ENCODE peak calls at places on chromosomes 7 and 10, in four cellular contexts. One of them, this sample, is unnamed.
A peak's percentile ranks its signal among the peaks of the same experiment; 100 is the strongest.

GRCh38 chr7:130893441-130893894 is 159.5 kb upstream of the KLF14 start:
- DNase-seq in IMR-90: peak; percentile 83
- DNase-seq in K562: no peak
- DNase-seq in GM12878: no peak
- DNase-seq in this sample: no peak

GRCh38 chr10:4102802-4103344 is 317.9 kb upstream of the KLF6 start:
- DNase-seq in IMR-90: no peak
- DNase-seq in K562: no peak
- DNase-seq in GM12878: no peak
- DNase-seq in this sample: peak; percentile 44

GRCh38 chr10:48937796-48938195 is 1.8 kb downstream of the LRRC18 start:
- DNase-seq in IMR-90: no peak
- DNase-seq in K562: no peak
- DNase-seq in GM12878: no peak
- DNase-seq in this sample: no peak

GRCh38 chr7:121313793-121314676 is 14.8 kb upstream of the WNT16 start:
- DNase-seq in IMR-90: no peak
- DNase-seq in K562: no peak
- DNase-seq in GM12878: peak; percentile 50
- DNase-seq in this sample: no peak

GRCh38 chr7:69787736-69788431 is 189.6 kb downstream of the AUTS2 start:
- DNase-seq in IMR-90: no peak
- DNase-seq in K562: no peak
- DNase-seq in GM12878: no peak
- DNase-seq in this sample: no peak

GRCh38 chr7:129210256-129210988 is 14.4 kb upstream of the AHCYL2 start:
- DNase-seq in IMR-90: peak; percentile 44
- DNase-seq in K562: peak; percentile 84
- DNase-seq in GM12878: no peak
- DNase-seq in this sample: peak; percentile 65

GRCh38 chr10:31129261-31129660 is 97.6 kb upstream of the ZNF438 start:
- DNase-seq in IMR-90: peak; percentile 96
- DNase-seq in K562: peak; percentile 24
- DNase-seq in GM12878: no peak
- DNase-seq in this sample: peak; percentile 33

GRCh38 chr10:79219276-79219957 is 127.9 kb upstream of the PPIF start:
- DNase-seq in IMR-90: peak; percentile 52
- DNase-seq in K562: no peak
- DNase-seq in GM12878: no peak
- DNase-seq in this sample: no peak

GRCh38 chr10:50586740-50587088 is 37.0 kb downstream of the SGMS1 start:
- DNase-seq in IMR-90: no peak
- DNase-seq in K562: no peak
- DNase-seq in GM12878: no peak
- DNase-seq in this sample: no peak

GRCh38 chr7:21944616-21945373 is 904 bp downstream of the CDCA7L start:
- DNase-seq in IMR-90: peak; percentile 5
- DNase-seq in K562: no peak
- DNase-seq in GM12878: no peak
- DNase-seq in this sample: peak; percentile 72

GRCh38 chr7:151876112-151876898 is 610 bp downstream of the PRKAG2 start:
- DNase-seq in IMR-90: no peak
- DNase-seq in K562: no peak
- DNase-seq in GM12878: no peak
- DNase-seq in this sample: peak; percentile 37

GRCh38 chr7:80151274-80151665 is 16.6 kb downstream of the GNAI1 start:
- DNase-seq in IMR-90: peak; percentile 57
- DNase-seq in K562: no peak
- DNase-seq in GM12878: no peak
- DNase-seq in this sample: no peak

GRCh38 chr7:22256702-22257101 is 100.3 kb downstream of the RAPGEF5 start:
- DNase-seq in IMR-90: no peak
- DNase-seq in K562: no peak
- DNase-seq in GM12878: no peak
- DNase-seq in this sample: no peak

GRCh38 chr10:11446133-11446532 is 165.3 kb downstream of the USP6NL start:
- DNase-seq in IMR-90: no peak
- DNase-seq in K562: no peak
- DNase-seq in GM12878: no peak
- DNase-seq in this sample: no peak

GRCh38 chr10:101895781-101896180 is 52.2 kb upstream of the KCNIP2 start:
- DNase-seq in IMR-90: no peak
- DNase-seq in K562: no peak
- DNase-seq in GM12878: no peak
- DNase-seq in this sample: no peak
- H3K27ac ChIP-seq in IMR-90: no peak overlapping the region
- H3K27ac ChIP-seq in K562: no peak overlapping the region
- H3K27ac ChIP-seq in GM12878: no peak overlapping the region
- H3K27ac ChIP-seq in this sample: no peak overlapping the region

GRCh38 chr7:2515424-2516193 is 4.0 kb upstream of the LFNG start:
- DNase-seq in IMR-90: no peak
- DNase-seq in K562: no peak
- DNase-seq in GM12878: no peak
- DNase-seq in this sample: no peak
- TF ChIP-seq FOS in IMR-90: no peak
- TF ChIP-seq FOS in K562: no peak
- TF ChIP-seq FOS in GM12878: no peak
- TF ChIP-seq FOS in this sample: no peak

GRCh38 chr10:60800918-60801317 is 22.6 kb downstream of the CDK1 start:
- DNase-seq in IMR-90: no peak
- DNase-seq in K562: no peak
- DNase-seq in GM12878: no peak
- DNase-seq in this sample: no peak
- H3K27ac ChIP-seq in IMR-90: no peak overlapping the region
- H3K27ac ChIP-seq in K562: no peak overlapping the region
- H3K27ac ChIP-seq in GM12878: no peak overlapping the region
- H3K27ac ChIP-seq in this sample: no peak overlapping the region

DNA sequence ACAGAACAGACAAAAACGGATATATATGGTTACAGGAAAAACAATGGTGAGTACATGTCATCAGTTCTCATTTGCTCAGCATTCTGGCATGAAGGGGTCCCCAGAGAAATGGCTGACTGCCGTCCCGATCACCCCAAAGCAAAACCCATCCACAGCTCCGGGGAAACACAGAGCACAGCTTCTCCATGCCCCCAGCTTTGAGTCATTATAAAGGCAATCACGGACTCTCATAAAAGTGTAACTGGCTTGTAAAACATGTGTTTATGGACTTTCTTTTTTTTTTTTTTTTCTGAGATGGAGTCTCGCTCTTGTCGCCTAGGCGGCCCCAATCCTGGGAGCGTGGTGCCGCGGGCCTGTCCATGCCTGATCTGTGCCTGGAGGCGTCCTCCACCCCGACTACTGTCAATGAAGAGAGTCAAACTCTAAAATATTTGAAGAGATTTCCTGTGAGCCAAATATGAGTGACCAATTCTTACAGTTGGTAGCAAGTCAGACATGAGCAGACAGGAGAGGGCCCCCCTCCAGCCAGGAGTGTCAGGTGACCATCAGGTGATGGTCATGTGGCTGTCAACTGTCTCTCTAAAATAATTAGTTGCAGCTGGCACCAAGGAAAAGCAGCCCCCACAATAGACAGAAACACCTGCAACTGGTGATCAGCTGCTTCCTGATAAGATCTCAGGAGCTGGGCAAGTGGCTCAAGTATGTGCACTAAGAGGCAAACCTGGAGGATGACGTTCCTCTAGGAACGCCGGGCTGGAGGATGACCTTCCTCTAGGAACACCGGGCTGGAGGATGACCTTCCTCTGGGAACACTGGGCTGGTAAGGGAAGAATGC is 21.7 kb upstream of the NOM1 start:
- DNase-seq in IMR-90: no peak
- DNase-seq in K562: no peak
- DNase-seq in GM12878: no peak
- DNase-seq in this sample: peak; percentile 94
- TF ChIP-seq FOS in IMR-90: no peak
- TF ChIP-seq FOS in K562: no peak
- TF ChIP-seq FOS in GM12878: no peak
- TF ChIP-seq FOS in this sample: no peak

GRCh38 chr10:122190553-122190952 is 80.5 kb upstream of the BTBD16 start:
- DNase-seq in IMR-90: no peak
- DNase-seq in K562: no peak
- DNase-seq in GM12878: no peak
- DNase-seq in this sample: no peak

GRCh38 chr10:122192142-122192541 is 79.0 kb upstream of the BTBD16 start:
- DNase-seq in IMR-90: no peak
- DNase-seq in K562: no peak
- DNase-seq in GM12878: no peak
- DNase-seq in this sample: no peak

GRCh38 chr10:122188706-122189105 is 82.4 kb upstream of the BTBD16 start:
- DNase-seq in IMR-90: no peak
- DNase-seq in K562: no peak
- DNase-seq in GM12878: no peak
- DNase-seq in this sample: no peak

GRCh38 chr10:122189185-122189584 is 81.9 kb upstream of the BTBD16 start:
- DNase-seq in IMR-90: no peak
- DNase-seq in K562: no peak
- DNase-seq in GM12878: no peak
- DNase-seq in this sample: no peak

GRCh38 chr10:122190151-122190550 is 80.9 kb upstream of the BTBD16 start:
- DNase-seq in IMR-90: no peak
- DNase-seq in K562: no peak
- DNase-seq in GM12878: no peak
- DNase-seq in this sample: no peak
- H3K27ac ChIP-seq in IMR-90: no peak overlapping the region
- H3K27ac ChIP-seq in K562: no peak overlapping the region
- H3K27ac ChIP-seq in GM12878: no peak overlapping the region
- H3K27ac ChIP-seq in this sample: no peak overlapping the region

DNA sequence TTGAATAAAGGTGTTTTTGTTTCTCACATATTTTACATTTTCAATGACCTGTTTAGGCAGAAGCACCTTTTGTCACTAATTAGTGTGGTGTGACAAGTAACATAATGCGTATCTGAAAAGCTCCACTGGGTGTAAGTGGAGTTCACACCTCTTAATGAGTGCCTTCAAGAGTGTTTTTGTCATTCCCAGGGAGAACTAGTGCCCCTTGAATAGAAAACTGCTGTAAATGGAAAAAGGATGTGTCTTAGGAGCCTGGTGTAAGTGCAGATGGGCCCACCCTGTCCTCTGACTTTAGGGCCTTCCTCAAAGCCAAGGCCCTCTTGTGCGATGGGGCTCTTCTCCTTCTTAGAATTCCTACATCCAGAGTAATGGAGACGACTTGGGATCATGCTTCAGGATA is 170.0 kb downstream of the MGMT start:
- DNase-seq in IMR-90: no peak
- DNase-seq in K562: no peak
- DNase-seq in GM12878: no peak
- DNase-seq in this sample: no peak
- TF ChIP-seq FOS in IMR-90: no peak
- TF ChIP-seq FOS in K562: no peak
- TF ChIP-seq FOS in GM12878: no peak
- TF ChIP-seq FOS in this sample: no peak

DNA sequence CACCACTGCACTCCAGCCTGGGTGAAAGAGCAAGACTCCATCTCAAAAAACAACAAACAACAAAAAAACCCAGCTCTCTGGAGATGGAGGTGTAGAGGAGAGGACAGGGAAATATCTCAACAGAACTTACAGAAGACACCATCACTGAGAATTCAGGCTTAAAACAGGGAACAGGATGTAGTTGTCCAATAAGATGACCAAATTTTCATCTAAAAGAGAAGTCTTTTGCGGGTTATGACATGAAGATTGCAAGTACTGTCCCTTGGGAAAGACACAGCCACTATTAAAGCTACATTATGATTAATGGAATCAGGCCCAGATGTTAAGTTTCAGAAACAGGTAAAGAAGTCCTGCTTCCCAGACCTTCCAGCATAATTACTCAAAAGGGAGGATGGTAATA is 235.2 kb upstream of the NRP1 start:
- DNase-seq in IMR-90: no peak
- DNase-seq in K562: no peak
- DNase-seq in GM12878: no peak
- DNase-seq in this sample: no peak
- H3K27ac ChIP-seq in IMR-90: no peak overlapping the region
- H3K27ac ChIP-seq in K562: no peak overlapping the region
- H3K27ac ChIP-seq in GM12878: no peak overlapping the region
- H3K27ac ChIP-seq in this sample: no peak overlapping the region

GRCh38 chr10:132113206-132113605 is 47.5 kb downstream of the JAKMIP3 start:
- DNase-seq in IMR-90: no peak
- DNase-seq in K562: no peak
- DNase-seq in GM12878: no peak
- DNase-seq in this sample: no peak

GRCh38 chr10:132112611-132113010 is 46.9 kb downstream of the JAKMIP3 start:
- DNase-seq in IMR-90: no peak
- DNase-seq in K562: no peak
- DNase-seq in GM12878: no peak
- DNase-seq in this sample: no peak

GRCh38 chr10:132111121-132111731 is 45.5 kb downstream of the JAKMIP3 start:
- DNase-seq in IMR-90: no peak
- DNase-seq in K562: no peak
- DNase-seq in GM12878: no peak
- DNase-seq in this sample: no peak

GRCh38 chr10:132110713-132111112 is 45.0 kb downstream of the JAKMIP3 start:
- DNase-seq in IMR-90: no peak
- DNase-seq in K562: no peak
- DNase-seq in GM12878: no peak
- DNase-seq in this sample: no peak

GRCh38 chr10:132111871-132112341 is 46.2 kb downstream of the JAKMIP3 start:
- DNase-seq in IMR-90: no peak
- DNase-seq in K562: no peak
- DNase-seq in GM12878: no peak
- DNase-seq in this sample: no peak
- TF ChIP-seq FOS in IMR-90: no peak
- TF ChIP-seq FOS in K562: no peak
- TF ChIP-seq FOS in GM12878: no peak
- TF ChIP-seq FOS in this sample: no peak